ENCODE peak calls at places on chromosomes 1 and 21, in nine cellular contexts. One of them, this sample, is unnamed.

GRCh38 chr1:46996659-46997281 is 26.7 kb upstream of the CYP4X1 start:
- DNase-seq in colonic mucosa: no peak
- DNase-seq in fibroblast of villous mesenchyme: no peak
- DNase-seq in lower leg skin: no peak
- DNase-seq in GM20000: no peak
- DNase-seq in brain microvascular endothelial cell: no peak
- DNase-seq in osteocyte: no peak
- DNase-seq in endothelial cell: no peak
- DNase-seq in IMR-90: no peak
- DNase-seq in this sample: no peak

GRCh38 chr1:58555393-58555792 is 8.9 kb upstream of the OMA1 start:
- DNase-seq in colonic mucosa: no peak
- DNase-seq in fibroblast of villous mesenchyme: no peak
- DNase-seq in lower leg skin: no peak
- DNase-seq in GM20000: no peak
- DNase-seq in brain microvascular endothelial cell: no peak
- DNase-seq in osteocyte: no peak
- DNase-seq in endothelial cell: no peak
- DNase-seq in IMR-90: no peak
- DNase-seq in this sample: no peak

GRCh38 chr1:22018583-22019559 is 17.4 kb downstream of the CELA3A start:
- DNase-seq in colonic mucosa: no peak
- DNase-seq in fibroblast of villous mesenchyme: peak
- DNase-seq in lower leg skin: no peak
- DNase-seq in GM20000: peak
- DNase-seq in brain microvascular endothelial cell: peak
- DNase-seq in osteocyte: peak
- DNase-seq in endothelial cell: no peak
- DNase-seq in IMR-90: peak
- DNase-seq in this sample: peak

GRCh38 chr1:54323324-54323739 is 82.9 kb downstream of the SSBP3 start:
- DNase-seq in colonic mucosa: peak
- DNase-seq in fibroblast of villous mesenchyme: no peak
- DNase-seq in lower leg skin: no peak
- DNase-seq in GM20000: no peak
- DNase-seq in brain microvascular endothelial cell: no peak
- DNase-seq in osteocyte: no peak
- DNase-seq in endothelial cell: peak
- DNase-seq in IMR-90: no peak
- DNase-seq in this sample: no peak

GRCh38 chr21:29465528-29465927 is 166.8 kb downstream of the BACH1 start:
- DNase-seq in colonic mucosa: no peak
- DNase-seq in fibroblast of villous mesenchyme: no peak
- DNase-seq in lower leg skin: no peak
- DNase-seq in GM20000: no peak
- DNase-seq in brain microvascular endothelial cell: no peak
- DNase-seq in osteocyte: no peak
- DNase-seq in endothelial cell: no peak
- DNase-seq in IMR-90: peak
- DNase-seq in this sample: no peak

GRCh38 chr1:202697038-202697437 is 13.2 kb downstream of the SYT2 start:
- DNase-seq in colonic mucosa: peak
- DNase-seq in fibroblast of villous mesenchyme: no peak
- DNase-seq in lower leg skin: no peak
- DNase-seq in GM20000: no peak
- DNase-seq in brain microvascular endothelial cell: no peak
- DNase-seq in osteocyte: no peak
- DNase-seq in endothelial cell: no peak
- DNase-seq in IMR-90: no peak
- DNase-seq in this sample: no peak

GRCh38 chr1:10852486-10852885 is 56.0 kb upstream of the CASZ1 start:
- DNase-seq in colonic mucosa: no peak
- DNase-seq in fibroblast of villous mesenchyme: no peak
- DNase-seq in lower leg skin: no peak
- DNase-seq in GM20000: no peak
- DNase-seq in brain microvascular endothelial cell: no peak
- DNase-seq in osteocyte: no peak
- DNase-seq in endothelial cell: no peak
- DNase-seq in IMR-90: no peak
- DNase-seq in this sample: no peak

GRCh38 chr1:2229032-2229920 is 1.2 kb downstream of the SKI start:
- DNase-seq in colonic mucosa: peak
- DNase-seq in fibroblast of villous mesenchyme: peak
- DNase-seq in lower leg skin: peak
- DNase-seq in GM20000: peak
- DNase-seq in brain microvascular endothelial cell: no peak
- DNase-seq in osteocyte: peak
- DNase-seq in endothelial cell: peak
- DNase-seq in IMR-90: peak
- DNase-seq in this sample: peak

GRCh38 chr1:145918992-145919939 is 749 bp upstream of the PEX11B start:
- DNase-seq in colonic mucosa: peak
- DNase-seq in fibroblast of villous mesenchyme: peak
- DNase-seq in lower leg skin: peak
- DNase-seq in GM20000: peak
- DNase-seq in brain microvascular endothelial cell: peak
- DNase-seq in osteocyte: no peak
- DNase-seq in endothelial cell: peak
- DNase-seq in IMR-90: peak
- DNase-seq in this sample: peak

GRCh38 chr1:189496768-189497167 is 980.9 kb downstream of the BRINP3 start:
- DNase-seq in colonic mucosa: no peak
- DNase-seq in fibroblast of villous mesenchyme: no peak
- DNase-seq in lower leg skin: no peak
- DNase-seq in GM20000: no peak
- DNase-seq in brain microvascular endothelial cell: no peak
- DNase-seq in osteocyte: no peak
- DNase-seq in endothelial cell: no peak
- DNase-seq in IMR-90: no peak
- DNase-seq in this sample: no peak

GRCh38 chr1:65235867-65236805 is 73.2 kb upstream of the DNAJC6 start:
- DNase-seq in colonic mucosa: no peak
- DNase-seq in fibroblast of villous mesenchyme: peak
- DNase-seq in lower leg skin: no peak
- DNase-seq in GM20000: no peak
- DNase-seq in brain microvascular endothelial cell: no peak
- DNase-seq in osteocyte: no peak
- DNase-seq in endothelial cell: no peak
- DNase-seq in IMR-90: peak
- DNase-seq in this sample: no peak

GRCh38 chr1:191711961-191712360 is 446.3 kb upstream of the RGS18 start:
- DNase-seq in colonic mucosa: no peak
- DNase-seq in fibroblast of villous mesenchyme: no peak
- DNase-seq in lower leg skin: no peak
- DNase-seq in GM20000: no peak
- DNase-seq in brain microvascular endothelial cell: no peak
- DNase-seq in osteocyte: no peak
- DNase-seq in endothelial cell: no peak
- DNase-seq in IMR-90: no peak
- DNase-seq in this sample: no peak

GRCh38 chr1:167720965-167721616 is 691 bp upstream of the MPZL1 start:
- DNase-seq in colonic mucosa: peak
- DNase-seq in fibroblast of villous mesenchyme: peak
- DNase-seq in lower leg skin: no peak
- DNase-seq in GM20000: no peak
- DNase-seq in brain microvascular endothelial cell: peak
- DNase-seq in osteocyte: no peak
- DNase-seq in endothelial cell: peak
- DNase-seq in IMR-90: peak
- DNase-seq in this sample: no peak

GRCh38 chr1:40620150-40620549 is 45.3 kb downstream of the RIMS3 start:
- DNase-seq in colonic mucosa: no peak
- DNase-seq in fibroblast of villous mesenchyme: no peak
- DNase-seq in lower leg skin: peak
- DNase-seq in GM20000: no peak
- DNase-seq in brain microvascular endothelial cell: no peak
- DNase-seq in osteocyte: no peak
- DNase-seq in endothelial cell: no peak
- DNase-seq in IMR-90: no peak
- DNase-seq in this sample: no peak

GRCh38 chr1:189150624-189151023 is 1327.0 kb downstream of the BRINP3 start:
- DNase-seq in colonic mucosa: no peak
- DNase-seq in fibroblast of villous mesenchyme: no peak
- DNase-seq in lower leg skin: no peak
- DNase-seq in GM20000: no peak
- DNase-seq in brain microvascular endothelial cell: no peak
- DNase-seq in osteocyte: no peak
- DNase-seq in endothelial cell: no peak
- DNase-seq in IMR-90: no peak
- DNase-seq in this sample: no peak

GRCh38 chr1:163168053-163168452 is 34.7 kb downstream of the RGS5 start:
- DNase-seq in colonic mucosa: no peak
- DNase-seq in fibroblast of villous mesenchyme: peak
- DNase-seq in lower leg skin: no peak
- DNase-seq in GM20000: no peak
- DNase-seq in brain microvascular endothelial cell: peak
- DNase-seq in osteocyte: no peak
- DNase-seq in endothelial cell: no peak
- DNase-seq in IMR-90: peak
- DNase-seq in this sample: no peak

GRCh38 chr1:227927971-227928741 is 19.6 kb downstream of the WNT9A start:
- DNase-seq in colonic mucosa: no peak
- DNase-seq in fibroblast of villous mesenchyme: no peak
- DNase-seq in lower leg skin: no peak
- DNase-seq in GM20000: no peak
- DNase-seq in brain microvascular endothelial cell: no peak
- DNase-seq in osteocyte: no peak
- DNase-seq in endothelial cell: no peak
- DNase-seq in IMR-90: no peak
- DNase-seq in this sample: no peak

GRCh38 chr1:91589438-91589837 is 88.8 kb downstream of the CDC7 start:
- DNase-seq in colonic mucosa: no peak
- DNase-seq in fibroblast of villous mesenchyme: peak
- DNase-seq in lower leg skin: no peak
- DNase-seq in GM20000: no peak
- DNase-seq in brain microvascular endothelial cell: no peak
- DNase-seq in osteocyte: no peak
- DNase-seq in endothelial cell: no peak
- DNase-seq in IMR-90: no peak
- DNase-seq in this sample: peak
- TF ChIP-seq CTCF in colonic mucosa: no peak
- TF ChIP-seq CTCF in fibroblast of villous mesenchyme: peak
- TF ChIP-seq CTCF in lower leg skin: no peak
- TF ChIP-seq CTCF in GM20000: no peak
- TF ChIP-seq CTCF in brain microvascular endothelial cell: no peak
- TF ChIP-seq CTCF in osteocyte: no peak
- TF ChIP-seq CTCF in endothelial cell: no peak
- TF ChIP-seq CTCF in IMR-90: no peak
- TF ChIP-seq CTCF in this sample: no peak

DNA sequence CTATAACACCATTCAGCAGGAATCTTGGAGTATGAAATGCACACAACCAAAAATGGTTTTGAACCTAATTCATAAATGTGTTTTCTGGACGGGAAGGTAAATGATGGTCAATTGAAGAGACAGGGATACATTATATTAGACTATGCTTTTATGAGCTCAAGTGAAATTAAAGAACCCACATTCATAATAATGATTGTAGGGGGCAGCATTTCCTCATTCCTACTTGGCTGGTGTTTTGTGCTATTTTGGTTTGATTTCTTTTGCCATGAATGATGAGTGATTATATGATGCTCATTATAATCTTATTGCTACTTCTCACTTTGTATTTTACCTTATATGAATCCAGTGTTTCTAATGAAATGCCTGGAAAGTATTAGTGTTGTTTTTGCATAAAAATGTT is 372 bp downstream of the OR2L3 start:
- DNase-seq in colonic mucosa: no peak
- DNase-seq in fibroblast of villous mesenchyme: no peak
- DNase-seq in lower leg skin: no peak
- DNase-seq in GM20000: no peak
- DNase-seq in brain microvascular endothelial cell: no peak
- DNase-seq in osteocyte: no peak
- DNase-seq in endothelial cell: no peak
- DNase-seq in IMR-90: no peak
- DNase-seq in this sample: no peak
- TF ChIP-seq CTCF in colonic mucosa: no peak
- TF ChIP-seq CTCF in fibroblast of villous mesenchyme: no peak
- TF ChIP-seq CTCF in lower leg skin: no peak
- TF ChIP-seq CTCF in GM20000: no peak
- TF ChIP-seq CTCF in brain microvascular endothelial cell: no peak
- TF ChIP-seq CTCF in osteocyte: no peak
- TF ChIP-seq CTCF in endothelial cell: no peak
- TF ChIP-seq CTCF in IMR-90: no peak
- TF ChIP-seq CTCF in this sample: no peak

GRCh38 chr1:79737193-79737592 is 730.7 kb upstream of the ADGRL4 start:
- DNase-seq in colonic mucosa: no peak
- DNase-seq in fibroblast of villous mesenchyme: no peak
- DNase-seq in lower leg skin: no peak
- DNase-seq in GM20000: no peak
- DNase-seq in brain microvascular endothelial cell: no peak
- DNase-seq in osteocyte: no peak
- DNase-seq in endothelial cell: no peak
- DNase-seq in IMR-90: no peak
- DNase-seq in this sample: no peak
- TF ChIP-seq CTCF in colonic mucosa: no peak
- TF ChIP-seq CTCF in fibroblast of villous mesenchyme: no peak
- TF ChIP-seq CTCF in lower leg skin: no peak
- TF ChIP-seq CTCF in GM20000: no peak
- TF ChIP-seq CTCF in brain microvascular endothelial cell: no peak
- TF ChIP-seq CTCF in osteocyte: no peak
- TF ChIP-seq CTCF in endothelial cell: no peak
- TF ChIP-seq CTCF in IMR-90: no peak
- TF ChIP-seq CTCF in this sample: no peak

GRCh38 chr1:112629256-112629655 is 9.6 kb downstream of the CAPZA1 start:
- DNase-seq in colonic mucosa: no peak
- DNase-seq in fibroblast of villous mesenchyme: no peak
- DNase-seq in lower leg skin: no peak
- DNase-seq in GM20000: no peak
- DNase-seq in brain microvascular endothelial cell: no peak
- DNase-seq in osteocyte: no peak
- DNase-seq in endothelial cell: no peak
- DNase-seq in IMR-90: no peak
- DNase-seq in this sample: no peak

GRCh38 chr1:112625696-112626095 is 6.1 kb downstream of the CAPZA1 start:
- DNase-seq in colonic mucosa: no peak
- DNase-seq in fibroblast of villous mesenchyme: peak
- DNase-seq in lower leg skin: no peak
- DNase-seq in GM20000: no peak
- DNase-seq in brain microvascular endothelial cell: peak
- DNase-seq in osteocyte: no peak
- DNase-seq in endothelial cell: no peak
- DNase-seq in IMR-90: no peak
- DNase-seq in this sample: no peak

GRCh38 chr1:112626887-112627286 is 7.3 kb downstream of the CAPZA1 start:
- DNase-seq in colonic mucosa: no peak
- DNase-seq in fibroblast of villous mesenchyme: no peak
- DNase-seq in lower leg skin: no peak
- DNase-seq in GM20000: no peak
- DNase-seq in brain microvascular endothelial cell: no peak
- DNase-seq in osteocyte: no peak
- DNase-seq in endothelial cell: no peak
- DNase-seq in IMR-90: no peak
- DNase-seq in this sample: no peak

GRCh38 chr1:112628516-112628915 is 8.9 kb downstream of the CAPZA1 start:
- DNase-seq in colonic mucosa: no peak
- DNase-seq in fibroblast of villous mesenchyme: no peak
- DNase-seq in lower leg skin: no peak
- DNase-seq in GM20000: no peak
- DNase-seq in brain microvascular endothelial cell: no peak
- DNase-seq in osteocyte: no peak
- DNase-seq in endothelial cell: no peak
- DNase-seq in IMR-90: no peak
- DNase-seq in this sample: no peak

GRCh38 chr1:112626193-112626592 is 6.6 kb downstream of the CAPZA1 start:
- DNase-seq in colonic mucosa: no peak
- DNase-seq in fibroblast of villous mesenchyme: no peak
- DNase-seq in lower leg skin: no peak
- DNase-seq in GM20000: no peak
- DNase-seq in brain microvascular endothelial cell: no peak
- DNase-seq in osteocyte: no peak
- DNase-seq in endothelial cell: no peak
- DNase-seq in IMR-90: no peak
- DNase-seq in this sample: no peak
- TF ChIP-seq CTCF in colonic mucosa: no peak
- TF ChIP-seq CTCF in fibroblast of villous mesenchyme: no peak
- TF ChIP-seq CTCF in lower leg skin: no peak
- TF ChIP-seq CTCF in GM20000: no peak
- TF ChIP-seq CTCF in brain microvascular endothelial cell: no peak
- TF ChIP-seq CTCF in osteocyte: no peak
- TF ChIP-seq CTCF in endothelial cell: no peak
- TF ChIP-seq CTCF in IMR-90: no peak
- TF ChIP-seq CTCF in this sample: no peak

This sample was measured in GM13976.